ENCODE peak calls at places on chromosomes 16 and 17, in six cellular contexts. Y is H54; X is activated naive CD8-positive, alpha-beta T cell treated with anti-CD3 and anti-CD28 coated beads, Interleukin-2, amount 50 U/mL, for 24 hours; F is astrocyte of the hippocampus; A is HCEC 1CT; E is NCI-H69. M is an unnamed sample.
A peak's percentile ranks its signal among the peaks of the same experiment; 100 is the strongest.

GRCh38 chr16:21281698-21282389 is 3.8 kb upstream of the CRYM start:
- DNase-seq in Y (no peak), X (no peak), F (no peak), A (no peak), E (no peak), M (no peak)

GRCh38 chr17:31687505-31688126 is 171.4 kb downstream of the COPRS start:
- DNase-seq in Y (no peak), X (no peak), F (no peak), A (no peak), E (no peak), M (peak; percentile 48)

GRCh38 chr17:79218825-79219200 is 144.2 kb downstream of the ENGASE start:
- DNase-seq in Y (no peak), X (no peak), F (no peak), A (no peak), E (no peak), M (peak; percentile 6)

GRCh38 chr16:85614338-85615013 is 1.4 kb downstream of the GSE1 start:
- DNase-seq in Y (no peak), X (peak; percentile 20), F (peak; percentile 51), A (no peak), E (peak; percentile 80), M (no peak)

GRCh38 chr17:55601874-55602364 is 90.7 kb upstream of the SMIM36 start:
- DNase-seq in Y (peak; percentile 16), X (no peak), F (peak; percentile 64), A (peak; percentile 50), E (peak; percentile 32), M (no peak)

GRCh38 chr17:18173740-18174139 is 9.9 kb upstream of the ALKBH5 start:
- DNase-seq in Y (no peak), X (no peak), F (no peak), A (no peak), E (no peak), M (no peak)

GRCh38 chr17:77164483-77165030 is 23.8 kb downstream of the SEC14L1 start:
- DNase-seq in Y (no peak), X (no peak), F (peak; percentile 59), A (no peak), E (peak; percentile 98), M (peak; percentile 95)

GRCh38 chr17:40478486-40478885 is 22.9 kb downstream of the TNS4 start:
- DNase-seq in Y (no peak), X (no peak), F (no peak), A (no peak), E (no peak), M (no peak)

GRCh38 chr16:79146-80054 is 1.4 kb downstream of the MPG start:
- DNase-seq in Y (no peak), X (no peak), F (no peak), A (peak; percentile 66), E (no peak), M (no peak)

M was measured in NCI-H146.